ENCODE peak calls at places on chromosomes 13 and 19, in five cellular contexts. One of them, this sample, is unnamed.

GRCh38 chr13:51125495-51126226 is 14.6 kb upstream of the C13orf42 start:
- DNase-seq in effector memory CD4-positive, alpha-beta T cell: no peak
- DNase-seq in heart left ventricle: peak; percentile 35
- DNase-seq in heart right ventricle: peak; percentile 53
- DNase-seq in PC-9: peak; percentile 41
- DNase-seq in this sample: peak; percentile 31

GRCh38 chr13:20495087-20496023 is 30.3 kb downstream of the CRYL1 start:
- DNase-seq in heart right ventricle: peak; percentile 55
- DNase-seq in effector memory CD4-positive, alpha-beta T cell: peak; percentile 16
- DNase-seq in heart left ventricle: peak; percentile 52
- DNase-seq in PC-9: peak; percentile 41
- DNase-seq in this sample: peak; percentile 71

GRCh38 chr19:7986321-7987083 is 18.9 kb downstream of the ELAVL1 start:
- DNase-seq in PC-9: peak; percentile 41
- DNase-seq in heart right ventricle: no peak
- DNase-seq in heart left ventricle: no peak
- DNase-seq in effector memory CD4-positive, alpha-beta T cell: no peak
- DNase-seq in this sample: no peak

GRCh38 chr19:35932291-35932936 is 3.8 kb upstream of the LRFN3 start:
- DNase-seq in PC-9: no peak
- DNase-seq in effector memory CD4-positive, alpha-beta T cell: no peak
- DNase-seq in heart right ventricle: no peak
- DNase-seq in heart left ventricle: no peak
- DNase-seq in this sample: no peak

GRCh38 chr13:112785419-112785856 is 95.6 kb downstream of the ATP11A start:
- DNase-seq in PC-9: no peak
- DNase-seq in effector memory CD4-positive, alpha-beta T cell: no peak
- DNase-seq in heart right ventricle: no peak
- DNase-seq in heart left ventricle: no peak
- DNase-seq in this sample: no peak

GRCh38 chr13:99278843-99279242 is 20.7 kb upstream of the GPR18 start:
- DNase-seq in heart left ventricle: no peak
- DNase-seq in effector memory CD4-positive, alpha-beta T cell: no peak
- DNase-seq in heart right ventricle: no peak
- DNase-seq in PC-9: no peak
- DNase-seq in this sample: no peak

GRCh38 chr19:17210296-17210695 is 4.9 kb upstream of the USE1 start:
- DNase-seq in heart right ventricle: no peak
- DNase-seq in heart left ventricle: no peak
- DNase-seq in effector memory CD4-positive, alpha-beta T cell: no peak
- DNase-seq in PC-9: no peak
- DNase-seq in this sample: no peak

GRCh38 chr19:30674656-30675055 is 302.5 kb downstream of the ZNF536 start:
- DNase-seq in effector memory CD4-positive, alpha-beta T cell: no peak
- DNase-seq in heart right ventricle: no peak
- DNase-seq in heart left ventricle: no peak
- DNase-seq in PC-9: no peak
- DNase-seq in this sample: no peak

GRCh38 chr13:85825454-85825853 is 26.2 kb upstream of the SLITRK6 start:
- DNase-seq in heart right ventricle: no peak
- DNase-seq in effector memory CD4-positive, alpha-beta T cell: no peak
- DNase-seq in heart left ventricle: no peak
- DNase-seq in PC-9: no peak
- DNase-seq in this sample: no peak

GRCh38 chr19:3360494-3361383 is 5.6 kb upstream of the NFIC start:
- DNase-seq in PC-9: no peak
- DNase-seq in effector memory CD4-positive, alpha-beta T cell: peak; percentile 51
- DNase-seq in heart right ventricle: peak; percentile 81
- DNase-seq in heart left ventricle: peak; percentile 86
- DNase-seq in this sample: peak; percentile 62

GRCh38 chr13:114025432-114026127 is 51.7 kb upstream of the C13orf46 start:
- DNase-seq in heart right ventricle: no peak
- DNase-seq in PC-9: no peak
- DNase-seq in effector memory CD4-positive, alpha-beta T cell: no peak
- DNase-seq in heart left ventricle: no peak
- DNase-seq in this sample: no peak

GRCh38 chr19:3908266-3909054 is 24.4 kb upstream of the NMRK2 start:
- DNase-seq in PC-9: no peak
- DNase-seq in effector memory CD4-positive, alpha-beta T cell: no peak
- DNase-seq in heart right ventricle: no peak
- DNase-seq in heart left ventricle: no peak
- DNase-seq in this sample: no peak

GRCh38 chr19:44718441-44719261 is 19.7 kb downstream of the CEACAM16 start:
- DNase-seq in effector memory CD4-positive, alpha-beta T cell: no peak
- DNase-seq in heart left ventricle: peak; percentile 85
- DNase-seq in heart right ventricle: peak; percentile 89
- DNase-seq in PC-9: peak; percentile 75
- DNase-seq in this sample: no peak

GRCh38 chr13:19862511-19863313 is 737 bp downstream of the ZMYM5 start:
- DNase-seq in effector memory CD4-positive, alpha-beta T cell: peak; percentile 13
- DNase-seq in heart left ventricle: peak; percentile 21
- DNase-seq in heart right ventricle: peak; percentile 29
- DNase-seq in PC-9: peak; percentile 10
- DNase-seq in this sample: peak; percentile 39

GRCh38 chr13:30034448-30034795 is 184.0 kb upstream of the UBL3 start:
- DNase-seq in heart right ventricle: no peak
- DNase-seq in effector memory CD4-positive, alpha-beta T cell: no peak
- DNase-seq in heart left ventricle: no peak
- DNase-seq in PC-9: no peak
- DNase-seq in this sample: no peak

GRCh38 chr19:22604571-22605274 is 29.4 kb upstream of the ZNF492 start:
- DNase-seq in PC-9: no peak
- DNase-seq in heart left ventricle: no peak
- DNase-seq in heart right ventricle: no peak
- DNase-seq in effector memory CD4-positive, alpha-beta T cell: no peak
- DNase-seq in this sample: no peak

GRCh38 chr13:110643324-110643723 is 28.0 kb downstream of the NAXD start:
- DNase-seq in heart right ventricle: no peak
- DNase-seq in heart left ventricle: no peak
- DNase-seq in PC-9: no peak
- DNase-seq in effector memory CD4-positive, alpha-beta T cell: no peak
- DNase-seq in this sample: no peak

GRCh38 chr13:25329706-25330105 is 28.3 kb downstream of the NUP58 start:
- DNase-seq in PC-9: no peak
- DNase-seq in heart right ventricle: no peak
- DNase-seq in effector memory CD4-positive, alpha-beta T cell: no peak
- DNase-seq in heart left ventricle: no peak
- DNase-seq in this sample: no peak

GRCh38 chr13:27415116-27415515 is 9.3 kb upstream of the GTF3A start:
- DNase-seq in heart right ventricle: no peak
- DNase-seq in effector memory CD4-positive, alpha-beta T cell: no peak
- DNase-seq in heart left ventricle: no peak
- DNase-seq in PC-9: no peak
- DNase-seq in this sample: no peak

GRCh38 chr13:35923347-35923746 is 207.8 kb downstream of the DCLK1 start:
- DNase-seq in heart left ventricle: no peak
- DNase-seq in PC-9: peak; percentile 69
- DNase-seq in effector memory CD4-positive, alpha-beta T cell: no peak
- DNase-seq in heart right ventricle: peak; percentile 15
- DNase-seq in this sample: no peak

GRCh38 chr19:47006496-47006895 is 13.1 kb upstream of the NPAS1 start:
- DNase-seq in heart right ventricle: no peak
- DNase-seq in effector memory CD4-positive, alpha-beta T cell: no peak
- DNase-seq in PC-9: no peak
- DNase-seq in heart left ventricle: no peak
- DNase-seq in this sample: no peak

GRCh38 chr13:36736119-36736726 is 62.4 kb downstream of the SERTM1 start:
- DNase-seq in heart right ventricle: peak; percentile 40
- DNase-seq in PC-9: peak; percentile 11
- DNase-seq in heart left ventricle: peak; percentile 28
- DNase-seq in effector memory CD4-positive, alpha-beta T cell: no peak
- DNase-seq in this sample: peak; percentile 43

GRCh38 chr19:45071969-45072790 is 4.1 kb downstream of the ZNF296 start:
- DNase-seq in effector memory CD4-positive, alpha-beta T cell: no peak
- DNase-seq in heart left ventricle: no peak
- DNase-seq in heart right ventricle: no peak
- DNase-seq in PC-9: no peak
- DNase-seq in this sample: no peak

GRCh38 chr13:114285166-114285808 is 3.9 kb downstream of the UPF3A start:
- DNase-seq in heart left ventricle: no peak
- DNase-seq in heart right ventricle: no peak
- DNase-seq in PC-9: no peak
- DNase-seq in effector memory CD4-positive, alpha-beta T cell: no peak
- DNase-seq in this sample: no peak

GRCh38 chr13:106701810-106702341 is 133.9 kb upstream of the ARGLU1 start:
- DNase-seq in heart right ventricle: peak; percentile 67
- DNase-seq in heart left ventricle: peak; percentile 58
- DNase-seq in PC-9: no peak
- DNase-seq in effector memory CD4-positive, alpha-beta T cell: no peak
- DNase-seq in this sample: no peak

GRCh38 chr19:41597600-41598041 is 21.7 kb downstream of the CEACAM21 start:
- DNase-seq in heart right ventricle: peak; percentile 58
- DNase-seq in effector memory CD4-positive, alpha-beta T cell: peak; percentile 49
- DNase-seq in heart left ventricle: peak; percentile 59
- DNase-seq in PC-9: peak; percentile 60
- DNase-seq in this sample: peak; percentile 70

GRCh38 chr19:49387936-49388372 is at the start of gene KASH5:
- DNase-seq in heart left ventricle: peak; percentile 60
- DNase-seq in effector memory CD4-positive, alpha-beta T cell: peak; percentile 85
- DNase-seq in heart right ventricle: peak; percentile 73
- DNase-seq in PC-9: peak; percentile 71
- DNase-seq in this sample: no peak

GRCh38 chr19:7654401-7654800 is 14.4 kb upstream of the RETN start:
- DNase-seq in effector memory CD4-positive, alpha-beta T cell: no peak
- DNase-seq in PC-9: no peak
- DNase-seq in heart left ventricle: no peak
- DNase-seq in heart right ventricle: no peak
- DNase-seq in this sample: no peak

GRCh38 chr19:47714339-47714738 is 1.1 kb downstream of the EHD2 start:
- DNase-seq in effector memory CD4-positive, alpha-beta T cell: no peak
- DNase-seq in heart left ventricle: no peak
- DNase-seq in heart right ventricle: no peak
- DNase-seq in PC-9: no peak
- DNase-seq in this sample: no peak

GRCh38 chr19:40244596-40244995 is 18.1 kb upstream of the CCNP start:
- DNase-seq in PC-9: no peak
- DNase-seq in effector memory CD4-positive, alpha-beta T cell: no peak
- DNase-seq in heart right ventricle: no peak
- DNase-seq in heart left ventricle: no peak
- DNase-seq in this sample: no peak

GRCh38 chr13:36158606-36159005 is 27.4 kb upstream of the DCLK1 start:
- DNase-seq in PC-9: peak; percentile 3
- DNase-seq in effector memory CD4-positive, alpha-beta T cell: no peak
- DNase-seq in heart left ventricle: no peak
- DNase-seq in heart right ventricle: no peak
- DNase-seq in this sample: no peak

GRCh38 chr13:85853161-85853894 is 54.1 kb upstream of the SLITRK6 start:
- DNase-seq in PC-9: no peak
- DNase-seq in heart left ventricle: no peak
- DNase-seq in effector memory CD4-positive, alpha-beta T cell: no peak
- DNase-seq in heart right ventricle: no peak
- DNase-seq in this sample: no peak

GRCh38 chr13:90918551-90918950 is 428.9 kb upstream of the MIR17HG start:
- DNase-seq in heart left ventricle: no peak
- DNase-seq in effector memory CD4-positive, alpha-beta T cell: no peak
- DNase-seq in heart right ventricle: no peak
- DNase-seq in PC-9: no peak
- DNase-seq in this sample: no peak

GRCh38 chr19:46586294-46586693 is 14.8 kb upstream of the CALM3 start:
- DNase-seq in effector memory CD4-positive, alpha-beta T cell: no peak
- DNase-seq in heart left ventricle: no peak
- DNase-seq in PC-9: no peak
- DNase-seq in heart right ventricle: no peak
- DNase-seq in this sample: no peak

GRCh38 chr19:40411125-40411842 is 1.9 kb downstream of the PRX start:
- DNase-seq in heart left ventricle: peak; percentile 69
- DNase-seq in heart right ventricle: peak; percentile 62
- DNase-seq in PC-9: no peak
- DNase-seq in effector memory CD4-positive, alpha-beta T cell: no peak
- DNase-seq in this sample: no peak

GRCh38 chr19:6769006-6769637 is 1.9 kb upstream of the SH2D3A start:
- DNase-seq in heart right ventricle: no peak
- DNase-seq in PC-9: no peak
- DNase-seq in effector memory CD4-positive, alpha-beta T cell: no peak
- DNase-seq in heart left ventricle: no peak
- DNase-seq in this sample: no peak

GRCh38 chr19:51507209-51507608 is 5.6 kb upstream of the SIGLEC12 start:
- DNase-seq in heart left ventricle: no peak
- DNase-seq in effector memory CD4-positive, alpha-beta T cell: no peak
- DNase-seq in heart right ventricle: no peak
- DNase-seq in PC-9: no peak
- DNase-seq in this sample: no peak
- H3K4me3 ChIP-seq in heart left ventricle: no peak overlapping the region
- H3K4me3 ChIP-seq in effector memory CD4-positive, alpha-beta T cell: no peak overlapping the region
- H3K4me3 ChIP-seq in heart right ventricle: no peak overlapping the region
- H3K4me3 ChIP-seq in PC-9: no peak overlapping the region
- H3K4me3 ChIP-seq in this sample: no peak overlapping the region

GRCh38 chr19:12497032-12497431 is 12.4 kb upstream of the ZNF709 start:
- DNase-seq in effector memory CD4-positive, alpha-beta T cell: no peak
- DNase-seq in heart left ventricle: no peak
- DNase-seq in heart right ventricle: no peak
- DNase-seq in PC-9: no peak
- DNase-seq in this sample: no peak
- H3K4me3 ChIP-seq in effector memory CD4-positive, alpha-beta T cell: no peak overlapping the region
- H3K4me3 ChIP-seq in heart left ventricle: no peak overlapping the region
- H3K4me3 ChIP-seq in heart right ventricle: no peak overlapping the region
- H3K4me3 ChIP-seq in PC-9: no peak overlapping the region
- H3K4me3 ChIP-seq in this sample: no peak overlapping the region

GRCh38 chr19:1527650-1528309 is 3.9 kb downstream of the PLK5 start:
- DNase-seq in PC-9: no peak
- DNase-seq in effector memory CD4-positive, alpha-beta T cell: no peak
- DNase-seq in heart left ventricle: no peak
- DNase-seq in heart right ventricle: no peak
- DNase-seq in this sample: no peak
- H3K4me3 ChIP-seq in PC-9: no peak overlapping the region
- H3K4me3 ChIP-seq in effector memory CD4-positive, alpha-beta T cell: no peak overlapping the region
- H3K4me3 ChIP-seq in heart left ventricle: no peak overlapping the region
- H3K4me3 ChIP-seq in heart right ventricle: no peak overlapping the region
- H3K4me3 ChIP-seq in this sample: no peak overlapping the region

GRCh38 chr19:14150770-14151661 is 14.6 kb upstream of the ASF1B start:
- DNase-seq in heart right ventricle: no peak
- DNase-seq in PC-9: no peak
- DNase-seq in effector memory CD4-positive, alpha-beta T cell: no peak
- DNase-seq in heart left ventricle: no peak
- DNase-seq in this sample: no peak

GRCh38 chr19:14150041-14150769 is 13.8 kb upstream of the ASF1B start:
- DNase-seq in heart right ventricle: no peak
- DNase-seq in PC-9: no peak
- DNase-seq in heart left ventricle: no peak
- DNase-seq in effector memory CD4-positive, alpha-beta T cell: no peak
- DNase-seq in this sample: no peak

GRCh38 chr19:14147797-14148605 is 11.6 kb upstream of the ASF1B start:
- DNase-seq in effector memory CD4-positive, alpha-beta T cell: peak; percentile 25
- DNase-seq in PC-9: peak; percentile 64
- DNase-seq in heart right ventricle: peak; percentile 74
- DNase-seq in heart left ventricle: peak; percentile 71
- DNase-seq in this sample: no peak

GRCh38 chr19:14149509-14149994 is 13.2 kb upstream of the ASF1B start:
- DNase-seq in heart right ventricle: peak; percentile 77
- DNase-seq in heart left ventricle: peak; percentile 82
- DNase-seq in PC-9: no peak
- DNase-seq in effector memory CD4-positive, alpha-beta T cell: peak; percentile 20
- DNase-seq in this sample: peak; percentile 31

GRCh38 chr19:14149011-14149410 is 12.6 kb upstream of the ASF1B start:
- DNase-seq in heart left ventricle: no peak
- DNase-seq in effector memory CD4-positive, alpha-beta T cell: no peak
- DNase-seq in heart right ventricle: no peak
- DNase-seq in PC-9: no peak
- DNase-seq in this sample: no peak
- H3K4me3 ChIP-seq in heart left ventricle: peak overlapping the region; percentile 42
- H3K4me3 ChIP-seq in effector memory CD4-positive, alpha-beta T cell: peak overlapping the region; percentile 44
- H3K4me3 ChIP-seq in heart right ventricle: peak overlapping the region; percentile 31
- H3K4me3 ChIP-seq in PC-9: no peak overlapping the region
- H3K4me3 ChIP-seq in this sample: no peak overlapping the region